ENCODE peak calls at places on chromosomes 11 and 22, in seven cellular contexts. B, J, S, Y, M, W and X are unnamed samples.

GRCh38 chr11:4610258-4610935 is 2.4 kb upstream of the TRIM68 start:
- DNase-seq in B (no peak), J (no peak), S (no peak), Y (no peak), M (no peak), W (no peak), X (no peak)

GRCh38 chr11:116276051-116277044 is 496.4 kb downstream of the BUD13 start:
- DNase-seq in B (peak), J (no peak), S (peak), Y (no peak), M (peak), W (peak), X (no peak)

GRCh38 chr11:117126223-117126965 is 17.7 kb upstream of the PAFAH1B2 start:
- DNase-seq in B (peak), J (no peak), S (no peak), Y (peak), M (no peak), W (peak), X (no peak)

GRCh38 chr11:120977470-120977869 is 46.4 kb upstream of the TBCEL start:
- DNase-seq in B (peak), J (no peak), S (no peak), Y (no peak), M (no peak), W (no peak), X (no peak)

GRCh38 chr22:23696326-23696851 is 5.6 kb downstream of the RGL4 start:
- DNase-seq in B (no peak), J (no peak), S (no peak), Y (no peak), M (peak), W (no peak), X (no peak)

GRCh38 chr11:47373876-47374820 is 4.2 kb downstream of the SPI1 start:
- DNase-seq in B (peak), J (peak), S (peak), Y (no peak), M (peak), W (peak), X (peak)

GRCh38 chr22:36385491-36386350 is 2.0 kb downstream of the MYH9 start:
- DNase-seq in B (no peak), J (no peak), S (no peak), Y (no peak), M (peak), W (peak), X (no peak)

GRCh38 chr11:127939000-127939399 is 648.4 kb downstream of the ETS1 start:
- DNase-seq in B (no peak), J (no peak), S (no peak), Y (no peak), M (no peak), W (no peak), X (no peak)

GRCh38 chr22:26565181-26565580 is 24.8 kb downstream of the TPST2 start:
- DNase-seq in B (no peak), J (no peak), S (no peak), Y (no peak), M (no peak), W (no peak), X (no peak)

GRCh38 chr11:112453601-112454577 is 193.2 kb upstream of the PLET1 start:
- DNase-seq in B (no peak), J (no peak), S (no peak), Y (no peak), M (no peak), W (no peak), X (peak)

GRCh38 chr11:61302550-61302949 is 7.4 kb upstream of the VWCE start:
- DNase-seq in B (no peak), J (no peak), S (no peak), Y (no peak), M (no peak), W (no peak), X (no peak)

GRCh38 chr11:115141715-115142114 is 362.5 kb downstream of the CADM1 start:
- DNase-seq in B (no peak), J (no peak), S (no peak), Y (no peak), M (no peak), W (no peak), X (no peak)

GRCh38 chr11:12731841-12732336 is 57.7 kb downstream of the TEAD1 start:
- DNase-seq in B (no peak), J (peak), S (no peak), Y (no peak), M (no peak), W (no peak), X (no peak)

GRCh38 chr11:2587132-2587930 is 112.5 kb downstream of the KCNQ1OT1 start:
- DNase-seq in B (no peak), J (no peak), S (peak), Y (no peak), M (no peak), W (no peak), X (no peak)

GRCh38 chr11:20238712-20239111 is 78.4 kb upstream of the DBX1 start:
- DNase-seq in B (no peak), J (no peak), S (no peak), Y (no peak), M (no peak), W (no peak), X (no peak)

GRCh38 chr22:36435516-36436415 is 45.7 kb downstream of the TXN2 start:
- DNase-seq in B (no peak), J (no peak), S (peak), Y (no peak), M (peak), W (no peak), X (no peak)

GRCh38 chr22:45163074-45163416 is 680 bp upstream of the NUP50 start:
- DNase-seq in B (no peak), J (no peak), S (no peak), Y (no peak), M (no peak), W (peak), X (no peak)

GRCh38 chr11:13152736-13153541 is 124.7 kb upstream of the BMAL1 start:
- DNase-seq in B (peak), J (no peak), S (no peak), Y (no peak), M (no peak), W (no peak), X (no peak)

GRCh38 chr11:66864172-66864901 is 7.5 kb downstream of the LRFN4 start:
- DNase-seq in B (no peak), J (no peak), S (no peak), Y (no peak), M (no peak), W (no peak), X (no peak)

GRCh38 chr11:40099391-40100169 is 1359.9 kb downstream of the LRRC4C start:
- DNase-seq in B (no peak), J (no peak), S (no peak), Y (no peak), M (no peak), W (no peak), X (no peak)